ENCODE peak calls at places on chromosomes 7 and 10, in five cellular contexts. One of them, this sample, is unnamed.

GRCh38 chr7:589781-590575 is 70.3 kb upstream of the PDGFA start:
- DNase-seq in K562: no peak
- DNase-seq in A549: no peak
- DNase-seq in GM12878: no peak
- DNase-seq in HepG2: no peak
- DNase-seq in this sample: no peak

GRCh38 chr7:21184956-21185355 is 242.9 kb upstream of the SP4 start:
- DNase-seq in K562: no peak
- DNase-seq in A549: no peak
- DNase-seq in GM12878: no peak
- DNase-seq in HepG2: no peak
- DNase-seq in this sample: no peak

GRCh38 chr7:106504620-106505019 is 156.3 kb downstream of the CCDC71L start:
- DNase-seq in K562: no peak
- DNase-seq in A549: no peak
- DNase-seq in GM12878: no peak
- DNase-seq in HepG2: no peak
- DNase-seq in this sample: no peak

GRCh38 chr7:44981035-44981706 is 2.4 kb upstream of the MYO1G start:
- DNase-seq in K562: no peak
- DNase-seq in A549: no peak
- DNase-seq in GM12878: no peak
- DNase-seq in HepG2: no peak
- DNase-seq in this sample: peak

GRCh38 chr7:110839866-110840265 is 251.1 kb upstream of the LRRN3 start:
- DNase-seq in K562: peak
- DNase-seq in A549: no peak
- DNase-seq in GM12878: no peak
- DNase-seq in HepG2: peak
- DNase-seq in this sample: peak

GRCh38 chr7:114645451-114645850 is 230.8 kb downstream of the FOXP2 start:
- DNase-seq in K562: no peak
- DNase-seq in A549: no peak
- DNase-seq in GM12878: no peak
- DNase-seq in HepG2: no peak
- DNase-seq in this sample: no peak

GRCh38 chr10:88347597-88348304 is 235.4 kb downstream of the RNLS start:
- DNase-seq in K562: no peak
- DNase-seq in A549: no peak
- DNase-seq in GM12878: no peak
- DNase-seq in HepG2: no peak
- DNase-seq in this sample: peak

GRCh38 chr7:153942036-153942435 is 110.2 kb upstream of the DPP6 start:
- DNase-seq in K562: no peak
- DNase-seq in A549: no peak
- DNase-seq in GM12878: no peak
- DNase-seq in HepG2: no peak
- DNase-seq in this sample: no peak

GRCh38 chr10:77318739-77319138 is 318.9 kb downstream of the KCNMA1 start:
- DNase-seq in K562: no peak
- DNase-seq in A549: no peak
- DNase-seq in GM12878: no peak
- DNase-seq in HepG2: no peak
- DNase-seq in this sample: no peak

GRCh38 chr10:6321880-6322279 is 119.1 kb downstream of the PFKFB3 start:
- DNase-seq in K562: no peak
- DNase-seq in A549: no peak
- DNase-seq in GM12878: no peak
- DNase-seq in HepG2: no peak
- DNase-seq in this sample: no peak

GRCh38 chr10:97333601-97334369 is 744 bp downstream of the FRAT2 start:
- DNase-seq in K562: peak
- DNase-seq in A549: no peak
- DNase-seq in GM12878: no peak
- DNase-seq in HepG2: no peak
- DNase-seq in this sample: peak

GRCh38 chr10:102243304-102243703 is 2.0 kb upstream of the PITX3 start:
- DNase-seq in K562: no peak
- DNase-seq in A549: no peak
- DNase-seq in GM12878: no peak
- DNase-seq in HepG2: peak
- DNase-seq in this sample: no peak

GRCh38 chr7:17325364-17325763 is 26.9 kb downstream of the AHR start:
- DNase-seq in K562: no peak
- DNase-seq in A549: no peak
- DNase-seq in GM12878: no peak
- DNase-seq in HepG2: no peak
- DNase-seq in this sample: no peak

GRCh38 chr10:97849101-97849490 is 547 bp upstream of the GOLGA7B start:
- DNase-seq in K562: no peak
- DNase-seq in A549: no peak
- DNase-seq in GM12878: no peak
- DNase-seq in HepG2: no peak
- DNase-seq in this sample: peak

GRCh38 chr7:155247479-155248365 is 50.0 kb upstream of the INSIG1 start:
- DNase-seq in K562: no peak
- DNase-seq in A549: no peak
- DNase-seq in GM12878: no peak
- DNase-seq in HepG2: no peak
- DNase-seq in this sample: no peak

GRCh38 chr10:124740374-124741280 is 3.6 kb downstream of the FAM53B start:
- DNase-seq in K562: no peak
- DNase-seq in A549: no peak
- DNase-seq in GM12878: no peak
- DNase-seq in HepG2: peak
- DNase-seq in this sample: peak

GRCh38 chr10:34333513-34333912 is 481.6 kb downstream of the PARD3 start:
- DNase-seq in K562: no peak
- DNase-seq in A549: no peak
- DNase-seq in GM12878: no peak
- DNase-seq in HepG2: no peak
- DNase-seq in this sample: no peak

GRCh38 chr10:48935141-48935540 is 4.5 kb downstream of the LRRC18 start:
- DNase-seq in K562: no peak
- DNase-seq in A549: no peak
- DNase-seq in GM12878: no peak
- DNase-seq in HepG2: no peak
- DNase-seq in this sample: peak

GRCh38 chr7:150446288-150446938 is 4.0 kb upstream of the GIMAP8 start:
- DNase-seq in K562: no peak
- DNase-seq in A549: no peak
- DNase-seq in GM12878: no peak
- DNase-seq in HepG2: no peak
- DNase-seq in this sample: no peak

GRCh38 chr7:18530224-18531179 is 35.0 kb downstream of the HDAC9 start:
- DNase-seq in K562: no peak
- DNase-seq in A549: no peak
- DNase-seq in GM12878: no peak
- DNase-seq in HepG2: no peak
- DNase-seq in this sample: no peak

GRCh38 chr10:1571587-1572237 is 165.6 kb downstream of the ADARB2 start:
- DNase-seq in K562: no peak
- DNase-seq in A549: no peak
- DNase-seq in GM12878: no peak
- DNase-seq in HepG2: no peak
- DNase-seq in this sample: no peak

DNA sequence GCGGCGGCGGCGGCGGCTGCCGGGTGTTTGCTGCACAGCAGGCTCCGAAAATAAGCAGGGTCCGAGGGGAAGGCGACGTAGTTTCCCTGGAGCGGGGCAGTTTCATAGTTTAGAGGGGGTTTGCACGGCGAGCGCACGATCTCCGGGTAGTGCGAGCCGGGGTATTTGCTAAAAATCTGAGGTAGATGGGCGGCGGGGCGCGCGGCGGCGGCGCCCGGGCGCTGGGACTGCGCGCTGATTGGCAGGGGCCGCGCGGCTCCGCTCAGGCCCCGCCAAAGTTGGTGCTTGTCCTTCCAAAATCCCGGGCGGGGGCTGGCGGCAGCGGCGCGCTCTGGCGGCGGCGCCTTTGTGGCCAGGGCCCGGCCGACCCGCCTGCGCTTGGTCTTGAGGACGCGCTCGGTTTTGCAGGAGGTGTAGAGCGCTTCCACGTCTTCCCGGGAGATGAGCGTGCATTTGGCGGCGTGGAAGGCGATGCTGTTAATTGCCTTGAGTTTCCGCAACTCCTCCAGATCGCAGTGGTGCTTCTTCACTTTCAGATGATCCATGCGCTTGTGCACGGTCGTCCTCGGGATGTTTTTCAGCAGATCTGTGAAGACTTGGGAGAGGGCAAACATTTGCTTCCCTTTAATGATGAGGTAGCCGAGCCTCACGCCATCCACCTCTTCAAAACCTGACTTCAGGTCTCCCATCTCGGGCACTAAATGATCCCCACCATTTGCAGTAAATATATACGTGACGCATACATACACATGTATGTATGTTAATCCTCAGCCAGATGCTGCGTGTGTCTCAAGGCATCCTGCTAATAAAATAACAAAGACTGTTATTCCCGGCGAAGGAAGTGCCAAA is 8.1 kb downstream of the SKIDA1 start:
- DNase-seq in K562: peak
- DNase-seq in A549: peak
- DNase-seq in GM12878: no peak
- DNase-seq in HepG2: no peak
- DNase-seq in this sample: peak
- TF ChIP-seq JUNB in K562: no peak
- TF ChIP-seq JUNB in A549: no peak
- TF ChIP-seq JUNB in GM12878: no peak
- TF ChIP-seq JUNB in HepG2: no peak
- TF ChIP-seq JUNB in this sample: no peak

DNA sequence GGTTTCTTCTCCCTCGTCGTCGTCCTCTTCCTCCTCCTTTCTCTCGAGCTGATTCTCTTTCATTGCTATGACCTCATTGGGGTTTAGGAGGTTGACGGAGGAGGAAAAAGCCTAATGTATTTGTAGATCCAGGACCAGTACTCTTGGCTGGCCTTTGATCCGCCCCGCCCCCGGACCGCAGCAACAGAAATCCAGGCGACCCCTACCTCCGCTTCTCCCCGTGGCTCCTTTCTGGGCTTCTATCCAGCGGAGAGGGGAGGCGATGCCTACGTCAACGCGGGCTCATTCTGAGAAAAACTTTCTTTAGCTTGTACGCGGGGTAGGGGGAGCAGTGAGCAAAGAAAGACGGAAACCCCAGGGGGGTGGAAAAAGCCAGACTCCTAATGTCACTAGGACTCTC is at the start of gene TMEM196:
- DNase-seq in K562: no peak
- DNase-seq in A549: no peak
- DNase-seq in GM12878: no peak
- DNase-seq in HepG2: no peak
- DNase-seq in this sample: peak
- TF ChIP-seq JUNB in K562: no peak
- TF ChIP-seq JUNB in A549: no peak
- TF ChIP-seq JUNB in GM12878: no peak
- TF ChIP-seq JUNB in HepG2: no peak
- TF ChIP-seq JUNB in this sample: no peak

GRCh38 chr10:63825111-63825510 is 303.9 kb downstream of the REEP3 start:
- DNase-seq in K562: no peak
- DNase-seq in A549: no peak
- DNase-seq in GM12878: no peak
- DNase-seq in HepG2: no peak
- DNase-seq in this sample: no peak

GRCh38 chr10:63829573-63830149 is 308.5 kb downstream of the REEP3 start:
- DNase-seq in K562: no peak
- DNase-seq in A549: no peak
- DNase-seq in GM12878: no peak
- DNase-seq in HepG2: no peak
- DNase-seq in this sample: peak

GRCh38 chr10:63825766-63826165 is 304.6 kb downstream of the REEP3 start:
- DNase-seq in K562: no peak
- DNase-seq in A549: no peak
- DNase-seq in GM12878: no peak
- DNase-seq in HepG2: no peak
- DNase-seq in this sample: no peak

DNA sequence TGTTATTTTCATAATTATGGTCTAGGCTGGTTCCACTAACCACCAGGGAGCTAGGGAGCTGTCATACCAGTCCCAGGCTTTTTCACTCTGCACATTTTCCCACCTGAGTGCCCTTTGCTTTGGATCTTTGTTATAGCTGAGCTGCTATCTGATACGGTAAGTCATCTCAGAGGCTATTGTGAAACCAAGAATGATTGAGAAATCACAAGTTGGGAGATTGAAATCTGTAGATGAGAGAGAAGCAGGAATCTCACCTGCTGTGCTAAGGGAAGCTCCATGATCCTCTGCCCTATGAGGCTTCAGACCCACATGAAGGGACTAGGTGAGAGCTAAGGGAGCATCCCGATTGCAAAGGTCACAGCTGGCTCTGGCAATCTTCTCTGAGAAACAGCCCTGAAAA is 307.8 kb downstream of the REEP3 start:
- DNase-seq in K562: no peak
- DNase-seq in A549: no peak
- DNase-seq in GM12878: no peak
- DNase-seq in HepG2: no peak
- DNase-seq in this sample: peak
- TF ChIP-seq JUNB in K562: no peak
- TF ChIP-seq JUNB in A549: no peak
- TF ChIP-seq JUNB in GM12878: no peak
- TF ChIP-seq JUNB in HepG2: no peak
- TF ChIP-seq JUNB in this sample: no peak

GRCh38 chr10:32413513-32413912 is 32.4 kb upstream of the CCDC7 start:
- DNase-seq in K562: no peak
- DNase-seq in A549: peak
- DNase-seq in GM12878: no peak
- DNase-seq in HepG2: no peak
- DNase-seq in this sample: no peak

GRCh38 chr10:32418572-32418971 is 27.4 kb upstream of the CCDC7 start:
- DNase-seq in K562: no peak
- DNase-seq in A549: no peak
- DNase-seq in GM12878: no peak
- DNase-seq in HepG2: no peak
- DNase-seq in this sample: no peak

GRCh38 chr10:32419615-32420014 is 26.3 kb upstream of the CCDC7 start:
- DNase-seq in K562: no peak
- DNase-seq in A549: no peak
- DNase-seq in GM12878: no peak
- DNase-seq in HepG2: no peak
- DNase-seq in this sample: no peak

GRCh38 chr10:32415361-32415760 is 30.6 kb upstream of the CCDC7 start:
- DNase-seq in K562: no peak
- DNase-seq in A549: no peak
- DNase-seq in GM12878: no peak
- DNase-seq in HepG2: no peak
- DNase-seq in this sample: no peak

DNA sequence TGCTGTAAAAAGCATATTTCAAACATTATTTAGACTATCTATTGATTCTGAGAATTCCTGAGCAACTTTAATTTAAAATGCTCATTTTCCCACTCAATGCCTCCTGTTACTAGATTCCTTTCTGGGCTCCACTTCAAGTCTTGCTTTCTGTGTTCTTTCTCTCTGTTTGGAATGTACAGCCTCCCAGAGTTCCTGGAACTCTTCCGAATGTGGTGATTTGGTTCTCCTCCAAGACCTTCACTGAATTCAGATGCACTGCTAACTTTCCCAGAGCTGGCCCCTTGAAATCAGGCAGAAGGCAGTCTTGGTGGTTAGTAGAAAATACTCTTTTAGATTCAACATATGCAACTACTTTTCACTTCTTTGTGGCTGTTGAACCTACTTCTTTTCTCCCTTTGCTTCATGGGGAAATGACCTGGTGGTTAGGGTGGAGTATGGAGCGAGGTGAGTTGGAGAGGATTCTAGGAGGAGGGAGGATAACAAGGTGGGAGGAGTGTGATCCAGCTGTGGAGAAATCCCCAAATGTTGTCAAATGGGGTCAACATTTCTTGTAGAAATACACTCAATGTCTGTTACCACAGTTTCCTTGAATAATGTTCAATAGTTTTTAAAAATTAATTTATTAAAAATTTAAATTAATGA is 27.9 kb upstream of the CCDC7 start:
- DNase-seq in K562: no peak
- DNase-seq in A549: no peak
- DNase-seq in GM12878: no peak
- DNase-seq in HepG2: no peak
- DNase-seq in this sample: no peak
- TF ChIP-seq JUNB in K562: no peak
- TF ChIP-seq JUNB in A549: no peak
- TF ChIP-seq JUNB in GM12878: no peak
- TF ChIP-seq JUNB in HepG2: no peak
- TF ChIP-seq JUNB in this sample: no peak